ENCODE peak calls at places on chromosome 17, in six cellular contexts. O is stimulated activated CD4-positive, alpha-beta T cell treated with anti-CD3 and anti-CD28 coated beads, Interleukin-1b, Interleukin-23, amount 100 ng/mL, for 1 hour; J is stimulated activated CD8-positive, alpha-beta memory T cell treated with anti-CD3 and anti-CD28 coated beads, Interleukin-4, amount 100 ng/mL, for 24 hours; A is WTC11; F is adrenal gland; E is HEK293T. H is an unnamed sample.

GRCh38 chr17:39194089-39194984 is 3.1 kb downstream of the CACNB1 start:
- DNase-seq in F (peak; percentile 82), A (peak; percentile 73), O (no peak), J (no peak), E (peak; percentile 67), H (peak; percentile 56)

GRCh38 chr17:77754956-77755355 is 203.5 kb upstream of the TNRC6C start:
- DNase-seq in A (no peak), E (no peak), O (no peak), F (no peak), J (no peak), H (no peak)

GRCh38 chr17:76635659-76636360 is 7.7 kb downstream of the ST6GALNAC1 start:
- DNase-seq in A (no peak), O (no peak), F (no peak), E (no peak), J (no peak), H (no peak)

GRCh38 chr17:5443728-5444127 is 4.8 kb upstream of the C1QBP start:
- DNase-seq in F (no peak), O (no peak), J (no peak), E (no peak), A (no peak), H (no peak)

GRCh38 chr17:75250009-75250471 is 11.4 kb downstream of the GGA3 start:
- DNase-seq in E (no peak), F (no peak), J (peak; percentile 63), A (no peak), O (peak; percentile 66), H (no peak)

GRCh38 chr17:63095879-63096278 is 129.8 kb downstream of the TANC2 start:
- DNase-seq in F (no peak), E (no peak), J (no peak), O (no peak), A (no peak), H (no peak)

GRCh38 chr17:7077911-7078546 is 2.0 kb downstream of the CLEC10A start:
- DNase-seq in J (no peak), O (no peak), E (no peak), A (no peak), F (no peak), H (no peak)

GRCh38 chr17:21058098-21058893 is 15.5 kb upstream of the USP22 start:
- DNase-seq in A (no peak), O (no peak), F (no peak), J (no peak), E (peak; percentile 24), H (no peak)

GRCh38 chr17:66331038-66331816 is 28.8 kb downstream of the PRKCA start:
- DNase-seq in E (no peak), F (no peak), A (no peak), J (no peak), O (no peak), H (no peak)

GRCh38 chr17:54381482-54381881 is 519.2 kb upstream of the TOM1L1 start:
- DNase-seq in A (no peak), J (no peak), O (no peak), F (no peak), E (no peak), H (no peak)

GRCh38 chr17:47879028-47879585 is 16.9 kb upstream of the SP2 start:
- DNase-seq in A (no peak), O (no peak), J (no peak), F (no peak), E (no peak), H (no peak)

GRCh38 chr17:50169121-50169764 is 3.4 kb downstream of the SGCA start:
- DNase-seq in E (peak; percentile 75), F (peak; percentile 55), O (no peak), J (peak; percentile 28), A (peak; percentile 71), H (peak; percentile 67)

GRCh38 chr17:66557886-66558285 is 255.5 kb downstream of the PRKCA start:
- DNase-seq in E (no peak), O (no peak), F (no peak), J (no peak), A (no peak), H (no peak)

GRCh38 chr17:6572997-6573396 is 16.6 kb upstream of the PITPNM3 start:
- DNase-seq in E (no peak), F (no peak), A (no peak), J (no peak), O (no peak), H (no peak)

GRCh38 chr17:82345151-82345976 is 11.8 kb upstream of the SECTM1 start:
- DNase-seq in J (no peak), A (no peak), E (no peak), O (no peak), F (no peak), H (no peak)

GRCh38 chr17:9050801-9051401 is 29.6 kb downstream of the NTN1 start:
- DNase-seq in O (no peak), A (peak; percentile 32), F (no peak), J (no peak), E (no peak), H (no peak)

GRCh38 chr17:80984749-80985148 is 6.9 kb upstream of the CHMP6 start:
- DNase-seq in O (no peak), F (no peak), J (no peak), E (no peak), A (peak; percentile 43), H (no peak)

GRCh38 chr17:2593846-2594656 is 597 bp downstream of the PAFAH1B1 start:
- DNase-seq in O (peak; percentile 60), E (peak; percentile 65), J (peak; percentile 70), F (peak; percentile 86), A (peak; percentile 81), H (peak; percentile 77)

GRCh38 chr17:6567528-6568185 is 11.3 kb upstream of the PITPNM3 start:
- DNase-seq in O (no peak), A (no peak), F (peak; percentile 89), E (no peak), J (no peak), H (no peak)

GRCh38 chr17:68423251-68423650 is 34.0 kb downstream of the WIPI1 start:
- DNase-seq in A (no peak), F (no peak), J (no peak), O (no peak), E (no peak), H (no peak)

GRCh38 chr17:60421273-60422161 is 772 bp upstream of the CHCT1 start:
- DNase-seq in F (peak; percentile 75), J (peak; percentile 60), E (no peak), A (peak; percentile 81), O (peak; percentile 32), H (peak; percentile 77)

GRCh38 chr17:17052462-17053221 is 10.4 kb downstream of the MPRIP start:
- DNase-seq in O (no peak), A (no peak), F (no peak), J (no peak), E (no peak), H (no peak)

GRCh38 chr17:74520790-74521480 is 10.3 kb downstream of the CD300LB start:
- DNase-seq in O (no peak), J (no peak), E (peak; percentile 4), A (no peak), F (peak; percentile 50), H (no peak)

GRCh38 chr17:82065193-82065637 is 389 bp downstream of the DUS1L start:
- DNase-seq in F (peak; percentile 44), J (no peak), E (no peak), O (no peak), A (no peak), H (peak; percentile 45)

GRCh38 chr17:82797061-82797460 is 42.8 kb downstream of the ZNF750 start:
- DNase-seq in E (no peak), J (no peak), F (no peak), O (no peak), A (no peak), H (no peak)

GRCh38 chr17:28335959-28336871 is 654 bp downstream of the TNFAIP1 start:
- DNase-seq in J (no peak), A (peak; percentile 68), E (peak; percentile 28), F (peak; percentile 91), O (no peak), H (peak; percentile 70)

GRCh38 chr17:76791053-76791980 is 53.4 kb downstream of the MFSD11 start:
- DNase-seq in O (no peak), A (no peak), E (no peak), J (peak; percentile 4), F (peak; percentile 14), H (no peak)

GRCh38 chr17:64218066-64218465 is 45.0 kb downstream of the TEX2 start:
- DNase-seq in F (no peak), E (no peak), A (no peak), J (no peak), O (no peak), H (no peak)

GRCh38 chr17:1931759-1932579 is 93.2 kb downstream of the RTN4RL1 start:
- DNase-seq in F (no peak), A (peak; percentile 73), E (no peak), O (no peak), J (no peak), H (no peak)

GRCh38 chr17:1275962-1276736 is 3.3 kb upstream of the TRARG1 start:
- DNase-seq in E (peak; percentile 81), A (peak; percentile 89), O (peak; percentile 38), J (peak; percentile 55), F (peak; percentile 72), H (peak; percentile 83)

GRCh38 chr17:29010129-29010528 is 4.3 kb upstream of the SEZ6 start:
- DNase-seq in O (no peak), F (no peak), J (no peak), E (no peak), A (no peak), H (no peak)

GRCh38 chr17:8887834-8888703 is 20.6 kb upstream of the PIK3R6 start:
- DNase-seq in A (peak; percentile 89), F (peak; percentile 89), E (peak; percentile 39), O (no peak), J (no peak), H (peak; percentile 45)

H was measured in endothelial cell.